ENCODE peak calls at places on chromosomes 6 and 20, in eight cellular contexts. One of them, this sample, is unnamed.

GRCh38 chr20:60921021-60921622 is 330.9 kb upstream of the CDH4 start:
- DNase-seq in upper lobe of right lung: peak; percentile 72
- DNase-seq in neural progenitor cell: peak; percentile 80
- DNase-seq in PC-9: no peak
- DNase-seq in uterus: no peak
- DNase-seq in HCT116: no peak
- DNase-seq in heart left ventricle: no peak
- DNase-seq in brain microvascular endothelial cell: no peak
- DNase-seq in this sample: no peak

GRCh38 chr6:121857551-121857950 is 422.1 kb downstream of the GJA1 start:
- DNase-seq in upper lobe of right lung: no peak
- DNase-seq in neural progenitor cell: peak; percentile 13
- DNase-seq in PC-9: no peak
- DNase-seq in uterus: no peak
- DNase-seq in HCT116: no peak
- DNase-seq in heart left ventricle: no peak
- DNase-seq in brain microvascular endothelial cell: peak; percentile 65
- DNase-seq in this sample: no peak

GRCh38 chr6:33431880-33432541 is 12.1 kb downstream of the SYNGAP1 start:
- DNase-seq in upper lobe of right lung: no peak
- DNase-seq in neural progenitor cell: peak; percentile 25
- DNase-seq in PC-9: no peak
- DNase-seq in uterus: no peak
- DNase-seq in HCT116: no peak
- DNase-seq in heart left ventricle: no peak
- DNase-seq in brain microvascular endothelial cell: no peak
- DNase-seq in this sample: no peak

GRCh38 chr6:116389357-116389756 is 18.6 kb downstream of the DSE start:
- DNase-seq in upper lobe of right lung: no peak
- DNase-seq in neural progenitor cell: no peak
- DNase-seq in PC-9: no peak
- DNase-seq in uterus: no peak
- DNase-seq in HCT116: no peak
- DNase-seq in heart left ventricle: no peak
- DNase-seq in brain microvascular endothelial cell: no peak
- DNase-seq in this sample: no peak

GRCh38 chr6:83365931-83366330 is 64.9 kb downstream of the ME1 start:
- DNase-seq in upper lobe of right lung: no peak
- DNase-seq in neural progenitor cell: no peak
- DNase-seq in PC-9: no peak
- DNase-seq in uterus: no peak
- DNase-seq in HCT116: no peak
- DNase-seq in heart left ventricle: no peak
- DNase-seq in brain microvascular endothelial cell: peak; percentile 31
- DNase-seq in this sample: no peak

GRCh38 chr6:130434174-130434873 is 68.5 kb downstream of the TMEM200A start:
- DNase-seq in upper lobe of right lung: no peak
- DNase-seq in neural progenitor cell: peak; percentile 11
- DNase-seq in PC-9: no peak
- DNase-seq in uterus: no peak
- DNase-seq in HCT116: peak; percentile 13
- DNase-seq in heart left ventricle: no peak
- DNase-seq in brain microvascular endothelial cell: peak; percentile 43
- DNase-seq in this sample: no peak

GRCh38 chr6:24910331-24910849 is 25.4 kb downstream of the RIPOR2 start:
- DNase-seq in upper lobe of right lung: peak; percentile 66
- DNase-seq in neural progenitor cell: peak; percentile 45
- DNase-seq in PC-9: no peak
- DNase-seq in uterus: peak; percentile 55
- DNase-seq in HCT116: no peak
- DNase-seq in heart left ventricle: no peak
- DNase-seq in brain microvascular endothelial cell: no peak
- DNase-seq in this sample: no peak

GRCh38 chr20:62259294-62259565 is 20.9 kb downstream of the OSBPL2 start:
- DNase-seq in upper lobe of right lung: no peak
- DNase-seq in neural progenitor cell: no peak
- DNase-seq in PC-9: no peak
- DNase-seq in uterus: no peak
- DNase-seq in HCT116: no peak
- DNase-seq in heart left ventricle: no peak
- DNase-seq in brain microvascular endothelial cell: no peak
- DNase-seq in this sample: no peak

GRCh38 chr6:16854986-16855385 is 93.7 kb upstream of the ATXN1 start:
- DNase-seq in upper lobe of right lung: no peak
- DNase-seq in neural progenitor cell: no peak
- DNase-seq in PC-9: peak; percentile 40
- DNase-seq in uterus: no peak
- DNase-seq in HCT116: no peak
- DNase-seq in heart left ventricle: no peak
- DNase-seq in brain microvascular endothelial cell: no peak
- DNase-seq in this sample: no peak

GRCh38 chr20:49846206-49846807 is 33.7 kb downstream of the SLC9A8 start:
- DNase-seq in upper lobe of right lung: no peak
- DNase-seq in neural progenitor cell: peak; percentile 83
- DNase-seq in PC-9: peak; percentile 62
- DNase-seq in uterus: no peak
- DNase-seq in HCT116: peak; percentile 16
- DNase-seq in heart left ventricle: no peak
- DNase-seq in brain microvascular endothelial cell: peak; percentile 60
- DNase-seq in this sample: peak; percentile 79

GRCh38 chr6:160882741-160883340 is 108.7 kb upstream of the MAP3K4 start:
- DNase-seq in upper lobe of right lung: no peak
- DNase-seq in neural progenitor cell: no peak
- DNase-seq in PC-9: no peak
- DNase-seq in uterus: no peak
- DNase-seq in HCT116: no peak
- DNase-seq in heart left ventricle: no peak
- DNase-seq in brain microvascular endothelial cell: peak; percentile 1
- DNase-seq in this sample: no peak

GRCh38 chr6:140684776-140685550 is 1310.5 kb upstream of the CITED2 start:
- DNase-seq in upper lobe of right lung: no peak
- DNase-seq in neural progenitor cell: no peak
- DNase-seq in PC-9: no peak
- DNase-seq in uterus: no peak
- DNase-seq in HCT116: no peak
- DNase-seq in heart left ventricle: no peak
- DNase-seq in brain microvascular endothelial cell: no peak
- DNase-seq in this sample: no peak

GRCh38 chr6:5671162-5671561 is 335.6 kb downstream of the NRN1 start:
- DNase-seq in upper lobe of right lung: no peak
- DNase-seq in neural progenitor cell: no peak
- DNase-seq in PC-9: no peak
- DNase-seq in uterus: peak; percentile 31
- DNase-seq in HCT116: no peak
- DNase-seq in heart left ventricle: no peak
- DNase-seq in brain microvascular endothelial cell: no peak
- DNase-seq in this sample: no peak

GRCh38 chr20:18739785-18740184 is 73.8 kb upstream of the SCP2D1 start:
- DNase-seq in upper lobe of right lung: no peak
- DNase-seq in neural progenitor cell: peak; percentile 48
- DNase-seq in PC-9: no peak
- DNase-seq in uterus: peak; percentile 80
- DNase-seq in HCT116: no peak
- DNase-seq in heart left ventricle: no peak
- DNase-seq in brain microvascular endothelial cell: peak; percentile 85
- DNase-seq in this sample: no peak

GRCh38 chr6:24838994-24839393 is 40.3 kb upstream of the ARMH2 start:
- DNase-seq in upper lobe of right lung: no peak
- DNase-seq in neural progenitor cell: no peak
- DNase-seq in PC-9: no peak
- DNase-seq in uterus: no peak
- DNase-seq in HCT116: no peak
- DNase-seq in heart left ventricle: no peak
- DNase-seq in brain microvascular endothelial cell: no peak
- DNase-seq in this sample: no peak

GRCh38 chr6:47603995-47604394 is 94.4 kb upstream of the ADGRF4 start:
- DNase-seq in upper lobe of right lung: no peak
- DNase-seq in neural progenitor cell: no peak
- DNase-seq in PC-9: no peak
- DNase-seq in uterus: no peak
- DNase-seq in HCT116: no peak
- DNase-seq in heart left ventricle: no peak
- DNase-seq in brain microvascular endothelial cell: no peak
- DNase-seq in this sample: no peak

GRCh38 chr6:101650402-101651100 is 257.0 kb downstream of the GRIK2 start:
- DNase-seq in upper lobe of right lung: no peak
- DNase-seq in neural progenitor cell: no peak
- DNase-seq in PC-9: no peak
- DNase-seq in uterus: no peak
- DNase-seq in HCT116: no peak
- DNase-seq in heart left ventricle: no peak
- DNase-seq in brain microvascular endothelial cell: no peak
- DNase-seq in this sample: no peak

GRCh38 chr6:152879681-152880080 is 103.2 kb downstream of the FBXO5 start:
- DNase-seq in upper lobe of right lung: no peak
- DNase-seq in neural progenitor cell: no peak
- DNase-seq in PC-9: peak; percentile 71
- DNase-seq in uterus: no peak
- DNase-seq in HCT116: no peak
- DNase-seq in heart left ventricle: no peak
- DNase-seq in brain microvascular endothelial cell: no peak
- DNase-seq in this sample: no peak

GRCh38 chr6:149909701-149910470 is 12.0 kb upstream of the RAET1E start:
- DNase-seq in upper lobe of right lung: peak; percentile 33
- DNase-seq in neural progenitor cell: no peak
- DNase-seq in PC-9: no peak
- DNase-seq in uterus: no peak
- DNase-seq in HCT116: no peak
- DNase-seq in heart left ventricle: no peak
- DNase-seq in brain microvascular endothelial cell: no peak
- DNase-seq in this sample: no peak

GRCh38 chr20:58850693-58851174 is at the start of gene GNAS-AS1:
- DNase-seq in upper lobe of right lung: peak; percentile 87
- DNase-seq in neural progenitor cell: peak; percentile 91
- DNase-seq in PC-9: peak; percentile 71
- DNase-seq in uterus: peak; percentile 78
- DNase-seq in HCT116: no peak
- DNase-seq in heart left ventricle: peak; percentile 85
- DNase-seq in brain microvascular endothelial cell: peak; percentile 76
- DNase-seq in this sample: peak; percentile 35

GRCh38 chr6:139378882-139379341 is 4.5 kb upstream of the CITED2 start:
- DNase-seq in upper lobe of right lung: no peak
- DNase-seq in neural progenitor cell: no peak
- DNase-seq in PC-9: peak; percentile 93
- DNase-seq in uterus: no peak
- DNase-seq in HCT116: no peak
- DNase-seq in heart left ventricle: no peak
- DNase-seq in brain microvascular endothelial cell: no peak
- DNase-seq in this sample: peak; percentile 34

GRCh38 chr6:9943026-9943425 is 471.8 kb downstream of the TFAP2A start:
- DNase-seq in upper lobe of right lung: no peak
- DNase-seq in neural progenitor cell: no peak
- DNase-seq in PC-9: no peak
- DNase-seq in uterus: no peak
- DNase-seq in HCT116: no peak
- DNase-seq in heart left ventricle: no peak
- DNase-seq in brain microvascular endothelial cell: no peak
- DNase-seq in this sample: no peak

GRCh38 chr6:169452117-169452868 is 198.6 kb upstream of the THBS2 start:
- DNase-seq in upper lobe of right lung: no peak
- DNase-seq in neural progenitor cell: no peak
- DNase-seq in PC-9: peak; percentile 70
- DNase-seq in uterus: peak; percentile 92
- DNase-seq in HCT116: peak; percentile 45
- DNase-seq in heart left ventricle: peak; percentile 70
- DNase-seq in brain microvascular endothelial cell: peak; percentile 95
- DNase-seq in this sample: peak; percentile 77

GRCh38 chr6:156359912-156360311 is 417.3 kb upstream of the ARID1B start:
- DNase-seq in upper lobe of right lung: no peak
- DNase-seq in neural progenitor cell: peak; percentile 12
- DNase-seq in PC-9: no peak
- DNase-seq in uterus: no peak
- DNase-seq in HCT116: no peak
- DNase-seq in heart left ventricle: no peak
- DNase-seq in brain microvascular endothelial cell: no peak
- DNase-seq in this sample: no peak
- TF ChIP-seq CTCF in upper lobe of right lung: no peak
- TF ChIP-seq CTCF in neural progenitor cell: peak; percentile 25
- TF ChIP-seq CTCF in PC-9: no peak
- TF ChIP-seq CTCF in uterus: no peak
- TF ChIP-seq CTCF in HCT116: peak; percentile 44
- TF ChIP-seq CTCF in heart left ventricle: no peak
- TF ChIP-seq CTCF in brain microvascular endothelial cell: no peak
- TF ChIP-seq CTCF in this sample: no peak

GRCh38 chr6:82270791-82271392 is 23.3 kb upstream of the IBTK start:
- DNase-seq in upper lobe of right lung: no peak
- DNase-seq in neural progenitor cell: peak; percentile 52
- DNase-seq in PC-9: peak; percentile 35
- DNase-seq in uterus: no peak
- DNase-seq in HCT116: peak; percentile 24
- DNase-seq in heart left ventricle: no peak
- DNase-seq in brain microvascular endothelial cell: no peak
- DNase-seq in this sample: no peak
- H3K27ac ChIP-seq in upper lobe of right lung: no peak overlapping the region
- H3K27ac ChIP-seq in neural progenitor cell: no peak overlapping the region
- H3K27ac ChIP-seq in PC-9: no peak overlapping the region
- H3K27ac ChIP-seq in uterus: no peak overlapping the region
- H3K27ac ChIP-seq in HCT116: no peak overlapping the region
- H3K27ac ChIP-seq in heart left ventricle: no peak overlapping the region
- H3K27ac ChIP-seq in brain microvascular endothelial cell: no peak overlapping the region
- H3K27ac ChIP-seq in this sample: no peak overlapping the region

GRCh38 chr20:53658327-53658726 is 64.7 kb upstream of the ZNF217 start:
- DNase-seq in upper lobe of right lung: no peak
- DNase-seq in neural progenitor cell: no peak
- DNase-seq in PC-9: no peak
- DNase-seq in uterus: no peak
- DNase-seq in HCT116: no peak
- DNase-seq in heart left ventricle: no peak
- DNase-seq in brain microvascular endothelial cell: no peak
- DNase-seq in this sample: no peak

GRCh38 chr20:53658973-53659372 is 65.3 kb upstream of the ZNF217 start:
- DNase-seq in upper lobe of right lung: no peak
- DNase-seq in neural progenitor cell: no peak
- DNase-seq in PC-9: no peak
- DNase-seq in uterus: no peak
- DNase-seq in HCT116: no peak
- DNase-seq in heart left ventricle: no peak
- DNase-seq in brain microvascular endothelial cell: no peak
- DNase-seq in this sample: no peak

GRCh38 chr20:53660078-53660909 is 66.7 kb upstream of the ZNF217 start:
- DNase-seq in upper lobe of right lung: no peak
- DNase-seq in neural progenitor cell: peak; percentile 27
- DNase-seq in PC-9: no peak
- DNase-seq in uterus: peak; percentile 47
- DNase-seq in HCT116: no peak
- DNase-seq in heart left ventricle: peak; percentile 30
- DNase-seq in brain microvascular endothelial cell: no peak
- DNase-seq in this sample: peak; percentile 20

GRCh38 chr20:53662595-53662994 is 69.0 kb upstream of the ZNF217 start:
- DNase-seq in upper lobe of right lung: no peak
- DNase-seq in neural progenitor cell: no peak
- DNase-seq in PC-9: no peak
- DNase-seq in uterus: no peak
- DNase-seq in HCT116: no peak
- DNase-seq in heart left ventricle: no peak
- DNase-seq in brain microvascular endothelial cell: no peak
- DNase-seq in this sample: no peak

GRCh38 chr20:53660947-53661381 is 67.3 kb upstream of the ZNF217 start:
- DNase-seq in upper lobe of right lung: no peak
- DNase-seq in neural progenitor cell: no peak
- DNase-seq in PC-9: no peak
- DNase-seq in uterus: no peak
- DNase-seq in HCT116: no peak
- DNase-seq in heart left ventricle: no peak
- DNase-seq in brain microvascular endothelial cell: no peak
- DNase-seq in this sample: no peak
- TF ChIP-seq CTCF in upper lobe of right lung: no peak
- TF ChIP-seq CTCF in neural progenitor cell: no peak
- TF ChIP-seq CTCF in PC-9: no peak
- TF ChIP-seq CTCF in uterus: no peak
- TF ChIP-seq CTCF in HCT116: no peak
- TF ChIP-seq CTCF in heart left ventricle: no peak
- TF ChIP-seq CTCF in brain microvascular endothelial cell: no peak
- TF ChIP-seq CTCF in this sample: no peak

GRCh38 chr6:109794201-109794926 is 103.3 kb downstream of the FIG4 start:
- DNase-seq in upper lobe of right lung: no peak
- DNase-seq in neural progenitor cell: no peak
- DNase-seq in PC-9: peak; percentile 46
- DNase-seq in uterus: no peak
- DNase-seq in HCT116: no peak
- DNase-seq in heart left ventricle: no peak
- DNase-seq in brain microvascular endothelial cell: peak; percentile 38
- DNase-seq in this sample: peak; percentile 10
- H3K27ac ChIP-seq in upper lobe of right lung: peak overlapping the region; percentile 40
- H3K27ac ChIP-seq in neural progenitor cell: no peak overlapping the region
- H3K27ac ChIP-seq in PC-9: peak overlapping the region; percentile 84
- H3K27ac ChIP-seq in uterus: peak overlapping the region; percentile 58
- H3K27ac ChIP-seq in HCT116: no peak overlapping the region
- H3K27ac ChIP-seq in heart left ventricle: peak overlapping the region; percentile 63
- H3K27ac ChIP-seq in brain microvascular endothelial cell: peak overlapping the region; percentile 93
- H3K27ac ChIP-seq in this sample: no peak overlapping the region

This sample was measured in adrenal gland.